ENCODE peak calls at places on chromosome 7, in four cellular contexts. Z, V, J and W are unnamed samples.

GRCh38 chr7:150983893-150984368 is 5.8 kb upstream of the KCNH2 start:
- DNase-seq in Z (no peak), V (no peak), J (no peak), W (peak; percentile 17)

GRCh38 chr7:116805100-116805544 is 57.3 kb upstream of the CAPZA2 start:
- DNase-seq in Z (no peak), V (no peak), J (peak; percentile 85), W (peak; percentile 81)

GRCh38 chr7:45922810-45923209 is 1.7 kb upstream of the IGFBP3 start:
- DNase-seq in Z (no peak), V (no peak), J (no peak), W (peak; percentile 27)

GRCh38 chr7:17564678-17565209 is 266.3 kb downstream of the AHR start:
- DNase-seq in Z (no peak), V (peak; percentile 73), J (no peak), W (peak; percentile 79)

GRCh38 chr7:33578166-33578565 is 327.2 kb upstream of the BMPER start:
- DNase-seq in Z (no peak), V (no peak), J (no peak), W (no peak)

GRCh38 chr7:100719523-100720319 is 547 bp upstream of the EPO start:
- DNase-seq in Z (no peak), V (no peak), J (no peak), W (peak; percentile 73)

GRCh38 chr7:63040336-63040735 is 958.3 kb upstream of the ZNF722 start:
- DNase-seq in Z (no peak), V (no peak), J (no peak), W (no peak)

GRCh38 chr7:106313456-106313891 is 28.7 kb upstream of the NAMPT start:
- DNase-seq in Z (no peak), V (no peak), J (no peak), W (peak; percentile 82)

GRCh38 chr7:149409889-149410288 is 51.0 kb downstream of the ZNF777 start:
- DNase-seq in Z (no peak), V (no peak), J (no peak), W (no peak)

GRCh38 chr7:40493609-40494041 is 358.8 kb downstream of the SUGCT start:
- DNase-seq in Z (no peak), V (peak; percentile 92), J (no peak), W (peak; percentile 88)

GRCh38 chr7:30804078-30804661 is 33.0 kb downstream of the MINDY4 start:
- DNase-seq in Z (no peak), V (peak; percentile 71), J (no peak), W (peak; percentile 90)

GRCh38 chr7:148296994-148297644 is 293.4 kb upstream of the C7orf33 start:
- DNase-seq in Z (no peak), V (no peak), J (no peak), W (no peak)

GRCh38 chr7:123690550-123690949 is 34.9 kb downstream of the LMOD2 start:
- DNase-seq in Z (no peak), V (no peak), J (no peak), W (no peak)

GRCh38 chr7:123692471-123692877 is 36.8 kb downstream of the LMOD2 start:
- DNase-seq in Z (no peak), V (no peak), J (no peak), W (no peak)

GRCh38 chr7:123687727-123688126 is 32.1 kb downstream of the LMOD2 start:
- DNase-seq in Z (no peak), V (no peak), J (no peak), W (no peak)

GRCh38 chr7:123687161-123687560 is 31.5 kb downstream of the LMOD2 start:
- DNase-seq in Z (no peak), V (no peak), J (no peak), W (no peak)

GRCh38 chr7:123689250-123689649 is 33.6 kb downstream of the LMOD2 start:
- DNase-seq in Z (no peak), V (no peak), J (no peak), W (no peak)
- H3K4me3 ChIP-seq in Z (no peak overlapping the region), V (no peak overlapping the region), J (no peak overlapping the region), W (no peak overlapping the region)

GRCh38 chr7:24756545-24756988 is 697 bp downstream of the GSDME start:
- DNase-seq in Z (no peak), V (no peak), J (peak; percentile 28), W (no peak)
- H3K4me3 ChIP-seq in Z (peak overlapping the region; percentile 61), V (peak overlapping the region; percentile 69), J (peak overlapping the region; percentile 61), W (peak overlapping the region; percentile 74)

GRCh38 chr7:44325181-44325671 is at the start of gene CAMK2B:
- DNase-seq in Z (no peak), V (no peak), J (no peak), W (no peak)

GRCh38 chr7:44323381-44324203 is 1.8 kb downstream of the CAMK2B start:
- DNase-seq in Z (no peak), V (no peak), J (no peak), W (no peak)

GRCh38 chr7:44322631-44323363 is 2.6 kb downstream of the CAMK2B start:
- DNase-seq in Z (no peak), V (no peak), J (peak; percentile 98), W (no peak)

GRCh38 chr7:44325811-44326241 is 432 bp upstream of the CAMK2B start:
- DNase-seq in Z (no peak), V (no peak), J (peak; percentile 61), W (no peak)

GRCh38 chr7:44324204-44325126 is 929 bp downstream of the CAMK2B start:
- DNase-seq in Z (no peak), V (no peak), J (peak; percentile 55), W (no peak)
- H3K4me3 ChIP-seq in Z (peak overlapping the region; percentile 23), V (no peak overlapping the region), J (peak overlapping the region; percentile 61), W (no peak overlapping the region)

DNA sequence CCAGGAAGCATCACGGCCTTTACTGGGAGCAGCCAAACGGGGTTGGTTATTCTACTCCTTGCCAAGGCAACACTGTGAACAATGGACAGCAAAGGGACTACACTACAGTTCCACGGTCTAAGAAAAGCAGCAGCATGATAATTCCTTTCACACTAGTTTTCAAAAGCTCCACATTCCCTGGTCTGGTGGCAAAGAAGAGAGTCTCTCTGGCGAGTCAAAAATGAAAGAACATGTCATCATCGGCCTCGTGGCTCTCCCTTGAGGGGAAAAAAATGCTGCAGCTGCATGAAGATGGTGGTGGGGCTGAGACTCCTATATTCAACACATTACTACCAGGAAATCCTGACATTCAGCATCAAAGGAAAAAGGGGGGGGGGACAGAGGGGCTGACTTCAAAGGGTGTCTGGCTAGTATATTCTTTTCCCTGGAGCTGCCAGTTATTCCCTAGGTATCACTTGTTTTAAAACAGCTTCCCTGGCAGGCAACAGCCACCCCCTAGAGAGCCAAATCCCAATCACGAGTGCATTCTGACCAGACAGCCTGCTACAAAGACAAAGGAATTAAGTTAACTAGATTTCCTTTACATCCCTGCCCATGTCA is 49.1 kb downstream of the SLC37A3 start:
- DNase-seq in Z (no peak), V (no peak), J (no peak), W (peak; percentile 48)
- H3K4me3 ChIP-seq in Z (no peak overlapping the region), V (no peak overlapping the region), J (peak overlapping the region; percentile 19), W (peak overlapping the region; percentile 43)